ENCODE peak calls at places on chromosomes 13 and 19, in nine cellular contexts. One of them, this sample, is unnamed.

GRCh38 chr19:3407556-3408516 is 41.5 kb downstream of the NFIC start:
- DNase-seq in cardiac muscle cell: no peak
- DNase-seq in left lung: no peak
- DNase-seq in brain microvascular endothelial cell: peak; percentile 24
- DNase-seq in A549: no peak
- DNase-seq in CD8-positive, alpha-beta T cell: no peak
- DNase-seq in GM23248: peak; percentile 66
- DNase-seq in uterus: peak; percentile 63
- DNase-seq in CD8-positive, alpha-beta memory T cell: no peak
- DNase-seq in this sample: no peak

GRCh38 chr13:36126496-36126895 is 4.7 kb downstream of the DCLK1 start:
- DNase-seq in cardiac muscle cell: no peak
- DNase-seq in left lung: no peak
- DNase-seq in brain microvascular endothelial cell: no peak
- DNase-seq in A549: no peak
- DNase-seq in CD8-positive, alpha-beta T cell: no peak
- DNase-seq in GM23248: no peak
- DNase-seq in uterus: no peak
- DNase-seq in CD8-positive, alpha-beta memory T cell: no peak
- DNase-seq in this sample: no peak

GRCh38 chr19:41866284-41866683 is 6.2 kb downstream of the RPS19 start:
- DNase-seq in cardiac muscle cell: no peak
- DNase-seq in left lung: no peak
- DNase-seq in brain microvascular endothelial cell: no peak
- DNase-seq in A549: no peak
- DNase-seq in CD8-positive, alpha-beta T cell: no peak
- DNase-seq in GM23248: no peak
- DNase-seq in uterus: no peak
- DNase-seq in CD8-positive, alpha-beta memory T cell: no peak
- DNase-seq in this sample: no peak

GRCh38 chr19:53977429-53977990 is 13.9 kb upstream of the CACNG6 start:
- DNase-seq in cardiac muscle cell: peak; percentile 91
- DNase-seq in left lung: no peak
- DNase-seq in brain microvascular endothelial cell: peak; percentile 85
- DNase-seq in A549: peak; percentile 90
- DNase-seq in CD8-positive, alpha-beta T cell: no peak
- DNase-seq in GM23248: peak; percentile 93
- DNase-seq in uterus: peak; percentile 58
- DNase-seq in CD8-positive, alpha-beta memory T cell: peak; percentile 49
- DNase-seq in this sample: peak; percentile 78

GRCh38 chr19:50384685-50385535 is 763 bp downstream of the POLD1 start:
- DNase-seq in cardiac muscle cell: peak; percentile 11
- DNase-seq in left lung: no peak
- DNase-seq in brain microvascular endothelial cell: peak; percentile 37
- DNase-seq in A549: no peak
- DNase-seq in CD8-positive, alpha-beta T cell: no peak
- DNase-seq in GM23248: peak; percentile 66
- DNase-seq in uterus: no peak
- DNase-seq in CD8-positive, alpha-beta memory T cell: no peak
- DNase-seq in this sample: peak; percentile 16

GRCh38 chr13:63516124-63516523 is 2100.5 kb upstream of the PCDH20 start:
- DNase-seq in cardiac muscle cell: no peak
- DNase-seq in left lung: no peak
- DNase-seq in brain microvascular endothelial cell: no peak
- DNase-seq in A549: no peak
- DNase-seq in CD8-positive, alpha-beta T cell: no peak
- DNase-seq in GM23248: no peak
- DNase-seq in uterus: no peak
- DNase-seq in CD8-positive, alpha-beta memory T cell: no peak
- DNase-seq in this sample: peak; percentile 52

GRCh38 chr13:42745655-42746054 is 35.7 kb upstream of the FAM216B start:
- DNase-seq in cardiac muscle cell: no peak
- DNase-seq in left lung: no peak
- DNase-seq in brain microvascular endothelial cell: no peak
- DNase-seq in A549: no peak
- DNase-seq in CD8-positive, alpha-beta T cell: no peak
- DNase-seq in GM23248: peak; percentile 58
- DNase-seq in uterus: no peak
- DNase-seq in CD8-positive, alpha-beta memory T cell: no peak
- DNase-seq in this sample: peak; percentile 58

GRCh38 chr13:109254271-109254670 is 532.1 kb downstream of the IRS2 start:
- DNase-seq in cardiac muscle cell: no peak
- DNase-seq in left lung: no peak
- DNase-seq in brain microvascular endothelial cell: no peak
- DNase-seq in A549: no peak
- DNase-seq in CD8-positive, alpha-beta T cell: no peak
- DNase-seq in GM23248: no peak
- DNase-seq in uterus: no peak
- DNase-seq in CD8-positive, alpha-beta memory T cell: no peak
- DNase-seq in this sample: no peak

GRCh38 chr19:49057636-49058234 is at the start of gene CGB7:
- DNase-seq in cardiac muscle cell: peak; percentile 77
- DNase-seq in left lung: peak; percentile 89
- DNase-seq in brain microvascular endothelial cell: peak; percentile 29
- DNase-seq in A549: peak; percentile 77
- DNase-seq in CD8-positive, alpha-beta T cell: no peak
- DNase-seq in GM23248: peak; percentile 85
- DNase-seq in uterus: peak; percentile 77
- DNase-seq in CD8-positive, alpha-beta memory T cell: peak; percentile 16
- DNase-seq in this sample: peak; percentile 35

GRCh38 chr13:59487883-59488282 is 675.8 kb downstream of the DIAPH3 start:
- DNase-seq in cardiac muscle cell: no peak
- DNase-seq in left lung: no peak
- DNase-seq in brain microvascular endothelial cell: no peak
- DNase-seq in A549: no peak
- DNase-seq in CD8-positive, alpha-beta T cell: no peak
- DNase-seq in GM23248: no peak
- DNase-seq in uterus: no peak
- DNase-seq in CD8-positive, alpha-beta memory T cell: no peak
- DNase-seq in this sample: no peak

GRCh38 chr13:76803831-76804230 is 82.4 kb downstream of the KCTD12 start:
- DNase-seq in cardiac muscle cell: no peak
- DNase-seq in left lung: no peak
- DNase-seq in brain microvascular endothelial cell: no peak
- DNase-seq in A549: no peak
- DNase-seq in CD8-positive, alpha-beta T cell: no peak
- DNase-seq in GM23248: no peak
- DNase-seq in uterus: no peak
- DNase-seq in CD8-positive, alpha-beta memory T cell: no peak
- DNase-seq in this sample: no peak

GRCh38 chr13:37058801-37059135 is 720 bp downstream of the SUPT20H start:
- DNase-seq in cardiac muscle cell: peak; percentile 58
- DNase-seq in left lung: no peak
- DNase-seq in brain microvascular endothelial cell: peak; percentile 40
- DNase-seq in A549: peak; percentile 8
- DNase-seq in CD8-positive, alpha-beta T cell: no peak
- DNase-seq in GM23248: peak; percentile 64
- DNase-seq in uterus: no peak
- DNase-seq in CD8-positive, alpha-beta memory T cell: no peak
- DNase-seq in this sample: no peak

GRCh38 chr19:42606660-42607351 is 12.1 kb upstream of the CEACAM8 start:
- DNase-seq in cardiac muscle cell: peak; percentile 18
- DNase-seq in left lung: peak; percentile 92
- DNase-seq in brain microvascular endothelial cell: no peak
- DNase-seq in A549: peak; percentile 88
- DNase-seq in CD8-positive, alpha-beta T cell: no peak
- DNase-seq in GM23248: peak; percentile 60
- DNase-seq in uterus: no peak
- DNase-seq in CD8-positive, alpha-beta memory T cell: peak; percentile 9
- DNase-seq in this sample: peak; percentile 27

GRCh38 chr13:102267191-102267590 is 134.7 kb downstream of the FGF14 start:
- DNase-seq in cardiac muscle cell: no peak
- DNase-seq in left lung: no peak
- DNase-seq in brain microvascular endothelial cell: no peak
- DNase-seq in A549: no peak
- DNase-seq in CD8-positive, alpha-beta T cell: no peak
- DNase-seq in GM23248: peak; percentile 23
- DNase-seq in uterus: no peak
- DNase-seq in CD8-positive, alpha-beta memory T cell: no peak
- DNase-seq in this sample: peak; percentile 17

GRCh38 chr19:439167-439900 is 21.5 kb downstream of the SHC2 start:
- DNase-seq in cardiac muscle cell: no peak
- DNase-seq in left lung: no peak
- DNase-seq in brain microvascular endothelial cell: no peak
- DNase-seq in A549: no peak
- DNase-seq in CD8-positive, alpha-beta T cell: no peak
- DNase-seq in GM23248: no peak
- DNase-seq in uterus: no peak
- DNase-seq in CD8-positive, alpha-beta memory T cell: no peak
- DNase-seq in this sample: no peak

DNA sequence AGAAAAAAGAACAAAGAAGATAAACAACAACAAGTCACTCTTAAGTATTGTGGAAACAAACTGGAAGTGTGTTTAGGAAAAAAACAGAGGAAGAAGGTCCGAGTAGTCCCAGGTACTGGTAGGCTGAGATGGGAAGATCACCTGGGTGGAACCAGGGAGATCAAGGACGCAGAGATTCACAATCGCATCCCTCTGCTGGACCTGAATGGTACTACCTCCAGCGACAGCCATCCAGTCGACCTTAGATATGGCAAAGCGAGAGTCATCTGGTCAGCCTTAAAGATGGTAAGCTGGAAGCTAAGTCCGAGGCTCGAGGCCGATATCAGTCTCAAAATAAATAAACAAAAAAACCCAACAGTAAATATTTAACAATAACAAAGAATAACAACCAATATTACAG is 44.9 kb upstream of the ZNF91 start:
- DNase-seq in cardiac muscle cell: no peak
- DNase-seq in left lung: no peak
- DNase-seq in brain microvascular endothelial cell: no peak
- DNase-seq in A549: peak; percentile 9
- DNase-seq in CD8-positive, alpha-beta T cell: no peak
- DNase-seq in GM23248: peak; percentile 4
- DNase-seq in uterus: no peak
- DNase-seq in CD8-positive, alpha-beta memory T cell: no peak
- DNase-seq in this sample: no peak
- H3K27ac ChIP-seq in cardiac muscle cell: no peak overlapping the region
- H3K27ac ChIP-seq in left lung: no peak overlapping the region
- H3K27ac ChIP-seq in brain microvascular endothelial cell: no peak overlapping the region
- H3K27ac ChIP-seq in A549: no peak overlapping the region
- H3K27ac ChIP-seq in CD8-positive, alpha-beta T cell: no peak overlapping the region
- H3K27ac ChIP-seq in GM23248: no peak overlapping the region
- H3K27ac ChIP-seq in uterus: no peak overlapping the region
- H3K27ac ChIP-seq in CD8-positive, alpha-beta memory T cell: no peak overlapping the region
- H3K27ac ChIP-seq in this sample: no peak overlapping the region

GRCh38 chr19:14786421-14786851 is 8.1 kb upstream of the ADGRE2 start:
- DNase-seq in cardiac muscle cell: peak; percentile 25
- DNase-seq in left lung: peak; percentile 93
- DNase-seq in brain microvascular endothelial cell: no peak
- DNase-seq in A549: peak; percentile 25
- DNase-seq in CD8-positive, alpha-beta T cell: no peak
- DNase-seq in GM23248: peak; percentile 41
- DNase-seq in uterus: no peak
- DNase-seq in CD8-positive, alpha-beta memory T cell: no peak
- DNase-seq in this sample: no peak

DNA sequence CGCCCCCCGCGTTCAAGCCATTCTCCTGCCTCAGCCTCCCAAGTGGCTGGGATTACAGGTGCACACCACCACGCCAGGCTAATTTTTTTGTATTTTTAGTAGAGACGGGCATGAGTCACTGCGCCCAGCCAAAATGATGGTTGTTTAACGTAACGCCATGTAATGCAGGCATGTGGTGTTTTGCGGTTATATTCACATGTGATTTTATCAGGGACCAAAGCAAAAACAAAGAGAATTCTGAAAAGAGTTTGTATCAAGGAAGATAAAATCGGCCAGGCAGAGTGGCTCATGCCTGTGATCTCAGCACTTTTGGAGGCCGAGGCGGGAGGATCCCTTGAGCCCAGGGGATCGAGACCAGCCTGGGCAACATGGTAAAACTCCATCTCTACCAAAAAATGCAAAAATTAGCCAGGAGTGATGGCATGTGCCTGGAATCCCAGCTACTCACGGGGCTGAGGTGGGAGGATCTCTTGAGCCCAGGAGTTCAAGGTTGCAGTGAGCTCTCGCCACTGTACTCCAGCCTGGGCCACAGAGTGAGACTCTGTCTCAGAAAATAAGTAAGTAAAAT is 4.7 kb upstream of the ADGRE2 start:
- DNase-seq in cardiac muscle cell: no peak
- DNase-seq in left lung: no peak
- DNase-seq in brain microvascular endothelial cell: no peak
- DNase-seq in A549: no peak
- DNase-seq in CD8-positive, alpha-beta T cell: no peak
- DNase-seq in GM23248: no peak
- DNase-seq in uterus: no peak
- DNase-seq in CD8-positive, alpha-beta memory T cell: no peak
- DNase-seq in this sample: no peak
- H3K27ac ChIP-seq in cardiac muscle cell: no peak overlapping the region
- H3K27ac ChIP-seq in left lung: no peak overlapping the region
- H3K27ac ChIP-seq in brain microvascular endothelial cell: no peak overlapping the region
- H3K27ac ChIP-seq in A549: no peak overlapping the region
- H3K27ac ChIP-seq in CD8-positive, alpha-beta T cell: no peak overlapping the region
- H3K27ac ChIP-seq in GM23248: no peak overlapping the region
- H3K27ac ChIP-seq in uterus: no peak overlapping the region
- H3K27ac ChIP-seq in CD8-positive, alpha-beta memory T cell: peak overlapping the region; percentile 59
- H3K27ac ChIP-seq in this sample: no peak overlapping the region

DNA sequence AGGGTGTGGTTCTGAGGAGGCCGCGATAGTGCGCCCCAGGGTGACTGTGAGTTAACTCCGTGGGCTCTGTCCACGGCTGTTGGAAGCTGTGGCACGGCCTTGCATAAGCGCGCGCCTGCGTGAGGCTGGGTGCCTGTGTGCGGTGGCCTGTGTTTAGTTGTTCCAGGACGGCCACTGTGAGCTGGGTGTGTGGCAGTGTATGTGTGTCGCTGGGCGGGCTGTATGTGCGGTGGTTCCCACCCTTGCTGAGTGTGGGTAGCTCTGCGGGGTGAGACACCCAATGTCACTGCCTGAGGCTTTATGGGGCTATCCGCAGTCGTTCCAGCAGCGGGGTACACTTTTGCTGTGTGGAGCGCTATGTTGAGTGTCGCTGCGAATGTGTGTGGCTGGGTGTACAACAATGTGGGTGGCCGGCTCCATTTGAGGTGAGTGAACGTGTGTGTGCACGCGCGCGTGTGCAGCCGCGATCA is 438 bp upstream of the SSBP4 start:
- DNase-seq in cardiac muscle cell: no peak
- DNase-seq in left lung: peak; percentile 86
- DNase-seq in brain microvascular endothelial cell: no peak
- DNase-seq in A549: no peak
- DNase-seq in CD8-positive, alpha-beta T cell: no peak
- DNase-seq in GM23248: peak; percentile 79
- DNase-seq in uterus: no peak
- DNase-seq in CD8-positive, alpha-beta memory T cell: peak; percentile 71
- DNase-seq in this sample: no peak
- H3K27ac ChIP-seq in cardiac muscle cell: no peak overlapping the region
- H3K27ac ChIP-seq in left lung: peak overlapping the region; percentile 96
- H3K27ac ChIP-seq in brain microvascular endothelial cell: peak overlapping the region; percentile 98
- H3K27ac ChIP-seq in A549: peak overlapping the region; percentile 96
- H3K27ac ChIP-seq in CD8-positive, alpha-beta T cell: no peak overlapping the region
- H3K27ac ChIP-seq in GM23248: peak overlapping the region; percentile 100
- H3K27ac ChIP-seq in uterus: peak overlapping the region; percentile 93
- H3K27ac ChIP-seq in CD8-positive, alpha-beta memory T cell: peak overlapping the region; percentile 83
- H3K27ac ChIP-seq in this sample: peak overlapping the region; percentile 71

DNA sequence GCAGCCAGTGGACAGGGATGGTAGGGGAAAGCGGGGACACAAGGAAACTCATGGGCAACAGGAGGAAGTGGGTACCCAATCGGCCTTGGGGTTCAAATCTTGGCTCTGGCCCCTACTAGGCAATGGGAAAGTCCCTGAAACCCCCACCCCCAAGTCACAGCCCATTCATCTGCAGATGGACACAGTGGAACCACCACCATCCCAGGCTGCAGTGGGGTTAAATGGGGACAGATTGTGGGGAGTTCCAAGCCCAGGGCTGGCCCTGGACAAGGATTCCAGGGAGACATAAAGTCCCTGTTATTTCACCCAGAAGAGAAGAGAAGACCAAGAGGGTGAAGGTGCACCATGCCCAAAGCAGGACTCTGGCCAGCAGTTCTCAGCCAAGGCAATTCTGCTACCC is 48.5 kb downstream of the CPAMD8 start:
- DNase-seq in cardiac muscle cell: no peak
- DNase-seq in left lung: no peak
- DNase-seq in brain microvascular endothelial cell: no peak
- DNase-seq in A549: no peak
- DNase-seq in CD8-positive, alpha-beta T cell: no peak
- DNase-seq in GM23248: no peak
- DNase-seq in uterus: no peak
- DNase-seq in CD8-positive, alpha-beta memory T cell: no peak
- DNase-seq in this sample: no peak
- H3K27ac ChIP-seq in cardiac muscle cell: no peak overlapping the region
- H3K27ac ChIP-seq in left lung: no peak overlapping the region
- H3K27ac ChIP-seq in brain microvascular endothelial cell: no peak overlapping the region
- H3K27ac ChIP-seq in A549: no peak overlapping the region
- H3K27ac ChIP-seq in CD8-positive, alpha-beta T cell: no peak overlapping the region
- H3K27ac ChIP-seq in GM23248: no peak overlapping the region
- H3K27ac ChIP-seq in uterus: no peak overlapping the region
- H3K27ac ChIP-seq in CD8-positive, alpha-beta memory T cell: no peak overlapping the region
- H3K27ac ChIP-seq in this sample: no peak overlapping the region

This sample was measured in IMR-90.